ENCODE peak calls at places on chromosomes 12 and 14, in seven cellular contexts. One of them, this sample, is unnamed.

GRCh38 chr14:22452330-22452729 is 136.7 kb downstream of the DAD1 start:
- DNase-seq in HFFc6: no peak
- DNase-seq in WERI-Rb-1: no peak
- DNase-seq in effector CD8-positive, alpha-beta T cell: no peak
- DNase-seq in A172: no peak
- DNase-seq in mammary epithelial cell: no peak
- DNase-seq in HT1080: no peak
- DNase-seq in this sample: no peak

GRCh38 chr14:93114068-93114710 is 1.5 kb downstream of the ITPK1 start:
- DNase-seq in HFFc6: no peak
- DNase-seq in WERI-Rb-1: no peak
- DNase-seq in effector CD8-positive, alpha-beta T cell: no peak
- DNase-seq in A172: no peak
- DNase-seq in mammary epithelial cell: peak; percentile 20
- DNase-seq in HT1080: no peak
- DNase-seq in this sample: no peak

GRCh38 chr12:93569656-93570551 is 2.6 kb upstream of the SOCS2 start:
- DNase-seq in HFFc6: peak; percentile 71
- DNase-seq in WERI-Rb-1: peak; percentile 88
- DNase-seq in effector CD8-positive, alpha-beta T cell: peak; percentile 58
- DNase-seq in A172: peak; percentile 65
- DNase-seq in mammary epithelial cell: peak; percentile 72
- DNase-seq in HT1080: peak; percentile 69
- DNase-seq in this sample: peak; percentile 88

GRCh38 chr14:93007225-93007997 is 84.5 kb downstream of the CHGA start:
- DNase-seq in HFFc6: peak; percentile 77
- DNase-seq in WERI-Rb-1: no peak
- DNase-seq in effector CD8-positive, alpha-beta T cell: no peak
- DNase-seq in A172: peak; percentile 63
- DNase-seq in mammary epithelial cell: peak; percentile 59
- DNase-seq in HT1080: peak; percentile 65
- DNase-seq in this sample: no peak

GRCh38 chr14:64572721-64573508 is 23.2 kb downstream of the PPP1R36 start:
- DNase-seq in HFFc6: no peak
- DNase-seq in WERI-Rb-1: no peak
- DNase-seq in effector CD8-positive, alpha-beta T cell: no peak
- DNase-seq in A172: no peak
- DNase-seq in mammary epithelial cell: no peak
- DNase-seq in HT1080: no peak
- DNase-seq in this sample: no peak

GRCh38 chr14:93962701-93963601 is 13.4 kb downstream of the ASB2 start:
- DNase-seq in HFFc6: no peak
- DNase-seq in WERI-Rb-1: no peak
- DNase-seq in effector CD8-positive, alpha-beta T cell: no peak
- DNase-seq in A172: no peak
- DNase-seq in mammary epithelial cell: no peak
- DNase-seq in HT1080: peak; percentile 26
- DNase-seq in this sample: no peak

GRCh38 chr12:95195122-95195521 is 22.1 kb downstream of the FGD6 start:
- DNase-seq in HFFc6: no peak
- DNase-seq in WERI-Rb-1: no peak
- DNase-seq in effector CD8-positive, alpha-beta T cell: no peak
- DNase-seq in A172: no peak
- DNase-seq in mammary epithelial cell: no peak
- DNase-seq in HT1080: no peak
- DNase-seq in this sample: no peak

GRCh38 chr14:69014829-69015259 is 35.7 kb upstream of the ACTN1 start:
- DNase-seq in HFFc6: peak; percentile 30
- DNase-seq in WERI-Rb-1: no peak
- DNase-seq in effector CD8-positive, alpha-beta T cell: no peak
- DNase-seq in A172: no peak
- DNase-seq in mammary epithelial cell: peak; percentile 12
- DNase-seq in HT1080: peak; percentile 44
- DNase-seq in this sample: no peak

GRCh38 chr14:88553886-88554457 is 835 bp downstream of the PTPN21 start:
- DNase-seq in HFFc6: no peak
- DNase-seq in WERI-Rb-1: no peak
- DNase-seq in effector CD8-positive, alpha-beta T cell: no peak
- DNase-seq in A172: no peak
- DNase-seq in mammary epithelial cell: no peak
- DNase-seq in HT1080: no peak
- DNase-seq in this sample: no peak

GRCh38 chr12:124131671-124132058 is 158.7 kb downstream of the ZNF664 start:
- DNase-seq in HFFc6: no peak
- DNase-seq in WERI-Rb-1: no peak
- DNase-seq in effector CD8-positive, alpha-beta T cell: no peak
- DNase-seq in A172: no peak
- DNase-seq in mammary epithelial cell: no peak
- DNase-seq in HT1080: no peak
- DNase-seq in this sample: no peak

GRCh38 chr12:75444444-75445136 is 36.0 kb upstream of the GLIPR1 start:
- DNase-seq in HFFc6: peak; percentile 66
- DNase-seq in WERI-Rb-1: no peak
- DNase-seq in effector CD8-positive, alpha-beta T cell: no peak
- DNase-seq in A172: peak; percentile 41
- DNase-seq in mammary epithelial cell: peak; percentile 64
- DNase-seq in HT1080: peak; percentile 66
- DNase-seq in this sample: no peak

GRCh38 chr12:109084425-109084824 is 8.8 kb downstream of the ALKBH2 start:
- DNase-seq in HFFc6: no peak
- DNase-seq in WERI-Rb-1: no peak
- DNase-seq in effector CD8-positive, alpha-beta T cell: no peak
- DNase-seq in A172: no peak
- DNase-seq in mammary epithelial cell: no peak
- DNase-seq in HT1080: no peak
- DNase-seq in this sample: no peak

GRCh38 chr12:22271036-22271435 is 63.5 kb downstream of the ST8SIA1 start:
- DNase-seq in HFFc6: peak; percentile 60
- DNase-seq in WERI-Rb-1: no peak
- DNase-seq in effector CD8-positive, alpha-beta T cell: no peak
- DNase-seq in A172: peak; percentile 79
- DNase-seq in mammary epithelial cell: peak; percentile 79
- DNase-seq in HT1080: peak; percentile 83
- DNase-seq in this sample: no peak

GRCh38 chr14:73427516-73428264 is 30.7 kb downstream of the NUMB start:
- DNase-seq in HFFc6: no peak
- DNase-seq in WERI-Rb-1: no peak
- DNase-seq in effector CD8-positive, alpha-beta T cell: no peak
- DNase-seq in A172: no peak
- DNase-seq in mammary epithelial cell: no peak
- DNase-seq in HT1080: no peak
- DNase-seq in this sample: no peak

GRCh38 chr14:36905272-36906046 is 243.8 kb downstream of the PAX9 start:
- DNase-seq in HFFc6: no peak
- DNase-seq in WERI-Rb-1: no peak
- DNase-seq in effector CD8-positive, alpha-beta T cell: no peak
- DNase-seq in A172: no peak
- DNase-seq in mammary epithelial cell: no peak
- DNase-seq in HT1080: no peak
- DNase-seq in this sample: no peak

GRCh38 chr12:25054783-25055144 is 105.9 kb upstream of the BCAT1 start:
- DNase-seq in HFFc6: no peak
- DNase-seq in WERI-Rb-1: no peak
- DNase-seq in effector CD8-positive, alpha-beta T cell: no peak
- DNase-seq in A172: peak; percentile 11
- DNase-seq in mammary epithelial cell: peak; percentile 78
- DNase-seq in HT1080: no peak
- DNase-seq in this sample: no peak

GRCh38 chr14:92412912-92413311 is 89.9 kb downstream of the SLC24A4 start:
- DNase-seq in HFFc6: peak; percentile 12
- DNase-seq in WERI-Rb-1: peak; percentile 54
- DNase-seq in effector CD8-positive, alpha-beta T cell: no peak
- DNase-seq in A172: no peak
- DNase-seq in mammary epithelial cell: no peak
- DNase-seq in HT1080: no peak
- DNase-seq in this sample: no peak

GRCh38 chr12:103908877-103909276 is 21.3 kb upstream of the HSP90B1 start:
- DNase-seq in HFFc6: peak; percentile 39
- DNase-seq in WERI-Rb-1: no peak
- DNase-seq in effector CD8-positive, alpha-beta T cell: no peak
- DNase-seq in A172: no peak
- DNase-seq in mammary epithelial cell: no peak
- DNase-seq in HT1080: no peak
- DNase-seq in this sample: no peak

GRCh38 chr12:131034631-131035267 is 81.0 kb downstream of the ADGRD1 start:
- DNase-seq in HFFc6: no peak
- DNase-seq in WERI-Rb-1: no peak
- DNase-seq in effector CD8-positive, alpha-beta T cell: no peak
- DNase-seq in A172: no peak
- DNase-seq in mammary epithelial cell: no peak
- DNase-seq in HT1080: no peak
- DNase-seq in this sample: no peak

GRCh38 chr14:54565236-54566151 is 1.4 kb upstream of the SAMD4A start:
- DNase-seq in HFFc6: peak; percentile 89
- DNase-seq in WERI-Rb-1: peak; percentile 89
- DNase-seq in effector CD8-positive, alpha-beta T cell: peak; percentile 48
- DNase-seq in A172: no peak
- DNase-seq in mammary epithelial cell: peak; percentile 79
- DNase-seq in HT1080: peak; percentile 66
- DNase-seq in this sample: peak; percentile 67

GRCh38 chr12:50201987-50202521 is 34.9 kb upstream of the CERS5 start:
- DNase-seq in HFFc6: peak; percentile 97
- DNase-seq in WERI-Rb-1: no peak
- DNase-seq in effector CD8-positive, alpha-beta T cell: no peak
- DNase-seq in A172: peak; percentile 92
- DNase-seq in mammary epithelial cell: peak; percentile 93
- DNase-seq in HT1080: peak; percentile 95
- DNase-seq in this sample: no peak

GRCh38 chr14:90678846-90679362 is 137.3 kb downstream of the TTC7B start:
- DNase-seq in HFFc6: no peak
- DNase-seq in WERI-Rb-1: no peak
- DNase-seq in effector CD8-positive, alpha-beta T cell: no peak
- DNase-seq in A172: no peak
- DNase-seq in mammary epithelial cell: peak; percentile 16
- DNase-seq in HT1080: no peak
- DNase-seq in this sample: no peak

GRCh38 chr12:31765931-31766330 is 37.1 kb upstream of the AMN1 start:
- DNase-seq in HFFc6: no peak
- DNase-seq in WERI-Rb-1: no peak
- DNase-seq in effector CD8-positive, alpha-beta T cell: no peak
- DNase-seq in A172: no peak
- DNase-seq in mammary epithelial cell: no peak
- DNase-seq in HT1080: no peak
- DNase-seq in this sample: no peak

GRCh38 chr12:45774508-45775162 is 45.1 kb downstream of the ARID2 start:
- DNase-seq in HFFc6: no peak
- DNase-seq in WERI-Rb-1: no peak
- DNase-seq in effector CD8-positive, alpha-beta T cell: no peak
- DNase-seq in A172: no peak
- DNase-seq in mammary epithelial cell: no peak
- DNase-seq in HT1080: no peak
- DNase-seq in this sample: no peak